ENCODE peak calls at places on chromosomes 5 and 9, in five cellular contexts. H is DMS153; Z is IMR-90; V is activated CD4-positive, alpha-beta T cell treated with anti-CD3 and anti-CD28 coated beads for 48 hours; Y is NCI-H345. X is an unnamed sample.

GRCh38 chr5:172712610-172713009 is 58.4 kb downstream of the DUSP1 start:
- DNase-seq in V (no peak), H (no peak), Y (no peak), Z (no peak), X (no peak)

GRCh38 chr5:112612663-112613062 is 125.0 kb upstream of the APC start:
- DNase-seq in H (no peak), Z (no peak), V (no peak), Y (no peak), X (no peak)

GRCh38 chr5:94396687-94397086 is 221.7 kb downstream of the KIAA0825 start:
- DNase-seq in Z (no peak), Y (no peak), V (no peak), H (no peak), X (no peak)

GRCh38 chr5:160315968-160316367 is 3.6 kb upstream of the CCNJL start:
- DNase-seq in H (no peak), Z (peak; percentile 73), Y (peak; percentile 14), V (no peak), X (no peak)

GRCh38 chr9:7533376-7534090 is 266.0 kb downstream of the DMAC1 start:
- DNase-seq in H (no peak), V (peak; percentile 51), Z (no peak), Y (no peak), X (no peak)

GRCh38 chr5:125043781-125044391 is 297.4 kb upstream of the ZNF608 start:
- DNase-seq in H (peak; percentile 13), Z (peak; percentile 56), V (no peak), Y (peak; percentile 69), X (no peak)

GRCh38 chr9:137243626-137244485 is 2.8 kb downstream of the TUBB4B start:
- DNase-seq in H (no peak), Z (no peak), Y (no peak), V (no peak), X (no peak)

GRCh38 chr5:81303563-81303962 is 2.2 kb downstream of the ZCCHC9 start:
- DNase-seq in Y (no peak), H (no peak), V (no peak), Z (peak; percentile 94), X (no peak)

GRCh38 chr5:158487156-158487555 is 612.6 kb downstream of the EBF1 start:
- DNase-seq in H (no peak), Y (no peak), V (no peak), Z (no peak), X (no peak)

GRCh38 chr5:113040672-113041071 is 64.1 kb downstream of the DCP2 start:
- DNase-seq in H (no peak), Z (no peak), V (no peak), Y (no peak), X (no peak)

GRCh38 chr5:172800088-172800551 is 29.1 kb upstream of the DUSP1 start:
- DNase-seq in H (no peak), Z (peak; percentile 98), V (no peak), Y (no peak), X (no peak)

GRCh38 chr5:76331139-76331538 is 71.9 kb upstream of the IQGAP2 start:
- DNase-seq in V (peak; percentile 27), Z (no peak), H (no peak), Y (no peak), X (peak; percentile 35)

GRCh38 chr5:52668544-52669185 is 119.1 kb upstream of the ITGA1 start:
- DNase-seq in H (no peak), Z (no peak), V (no peak), Y (no peak), X (no peak)

GRCh38 chr9:70421020-70421271 is 6.5 kb upstream of the KLF9 start:
- DNase-seq in Y (no peak), Z (no peak), H (no peak), V (peak; percentile 32), X (peak; percentile 43)

X was measured in activated naive CD8-positive, alpha-beta T cell treated with anti-CD3 and anti-CD28 coated beads, Interleukin-2, amount 10 ng/mL, durations not matched to agents 7 days and 5 days.